ENCODE peak calls at places on chromosomes 3 and 15, in five cellular contexts. R is left ventricle myocardium inferior, A is tibial nerve, E is thoracic aorta, Z is stomach. O is an unnamed sample.

GRCh38 chr3:167816953-167817352 is 81.4 kb downstream of the SERPINI1 start:
- DNase-seq in E (no peak), A (no peak), Z (no peak), R (no peak), O (no peak)

GRCh38 chr15:40754574-40754882 is 526 bp downstream of the RMDN3 start:
- DNase-seq in R (no peak), E (no peak), A (no peak), Z (peak), O (peak)

GRCh38 chr3:15319575-15319974 is 12.8 kb downstream of the SH3BP5 start:
- DNase-seq in E (no peak), R (peak), Z (no peak), A (peak), O (peak)

GRCh38 chr3:48514431-48515227 is 10.7 kb upstream of the SHISA5 start:
- DNase-seq in Z (no peak), A (no peak), E (no peak), R (no peak), O (no peak)

GRCh38 chr15:29043731-29044485 is 158.1 kb downstream of the APBA2 start:
- DNase-seq in R (no peak), A (no peak), Z (no peak), E (no peak), O (no peak)

GRCh38 chr3:22734207-22734606 is 468.9 kb upstream of the UBE2E2 start:
- DNase-seq in A (no peak), Z (no peak), R (no peak), E (no peak), O (no peak)

GRCh38 chr3:42166662-42167300 is 75.6 kb downstream of the TRAK1 start:
- DNase-seq in E (no peak), A (no peak), R (no peak), Z (no peak), O (no peak)

GRCh38 chr3:89697321-89697916 is 590.0 kb downstream of the EPHA3 start:
- DNase-seq in Z (no peak), A (no peak), R (no peak), E (no peak), O (no peak)

GRCh38 chr15:60830479-60830878 is 351.5 kb upstream of the ICE2 start:
- DNase-seq in R (no peak), E (no peak), Z (no peak), A (no peak), O (peak)

GRCh38 chr3:188554404-188554803 is 400.4 kb downstream of the LPP start:
- DNase-seq in R (no peak), Z (no peak), E (no peak), A (no peak), O (peak)

GRCh38 chr15:94792166-94792565 is 560.8 kb downstream of the MCTP2 start:
- DNase-seq in A (no peak), Z (no peak), E (no peak), R (no peak), O (no peak)

GRCh38 chr3:32283304-32283703 is 44.8 kb downstream of the CMTM8 start:
- DNase-seq in E (no peak), Z (no peak), R (peak), A (no peak), O (no peak)

GRCh38 chr3:138944842-138945645 is 1.9 kb downstream of the FOXL2 start:
- DNase-seq in R (no peak), E (no peak), Z (no peak), A (no peak), O (peak)

GRCh38 chr3:46857485-46858341 is 5.5 kb downstream of the MYL3 start:
- DNase-seq in A (peak), E (no peak), R (peak), Z (no peak), O (no peak)

GRCh38 chr15:64651573-64652260 is 123.7 kb downstream of the RBPMS2 start:
- DNase-seq in E (no peak), A (no peak), Z (no peak), R (no peak), O (no peak)

GRCh38 chr15:80780416-80781221 is 1.4 kb downstream of the CEMIP start:
- DNase-seq in A (no peak), E (no peak), R (peak), Z (peak), O (peak)

GRCh38 chr15:50181983-50182232 is at the start of gene SLC27A2:
- DNase-seq in R (peak), E (no peak), A (no peak), Z (peak), O (no peak)

GRCh38 chr15:74318376-74319137 is 48.9 kb downstream of the CYP11A1 start:
- DNase-seq in R (peak), E (no peak), A (no peak), Z (no peak), O (peak)

GRCh38 chr3:173688216-173688842 is 290.8 kb downstream of the NLGN1 start:
- DNase-seq in E (no peak), Z (no peak), R (no peak), A (no peak), O (peak)

GRCh38 chr3:64431717-64432116 is 206.5 kb upstream of the PRICKLE2 start:
- DNase-seq in Z (no peak), E (no peak), A (no peak), R (no peak), O (no peak)

GRCh38 chr3:141179983-141180382 is 51.6 kb upstream of the PXYLP1 start:
- DNase-seq in E (no peak), R (no peak), Z (no peak), A (no peak), O (no peak)

GRCh38 chr15:38069001-38069400 is 134.6 kb downstream of the TMCO5A start:
- DNase-seq in Z (peak), E (no peak), R (no peak), A (no peak), O (peak)

GRCh38 chr3:14297784-14298236 is 104.6 kb upstream of the SLC6A6 start:
- DNase-seq in E (no peak), A (no peak), R (peak), Z (no peak), O (no peak)

GRCh38 chr15:81155375-81156218 is 21.5 kb downstream of the CFAP161 start:
- DNase-seq in E (no peak), R (no peak), Z (peak), A (no peak), O (peak)

GRCh38 chr3:57130426-57131209 is 34.5 kb downstream of the IL17RD start:
- DNase-seq in E (no peak), A (peak), R (peak), Z (no peak), O (peak)

GRCh38 chr3:185365281-185366211 is 2.6 kb downstream of the MAP3K13 start:
- DNase-seq in Z (peak), R (no peak), E (no peak), A (no peak), O (no peak)

GRCh38 chr3:115667175-115668065 is 44.1 kb downstream of the GAP43 start:
- DNase-seq in E (no peak), Z (no peak), A (no peak), R (no peak), O (no peak)

GRCh38 chr3:42693530-42693930 is 8.2 kb downstream of the KLHL40 start:
- DNase-seq in A (no peak), R (no peak), E (no peak), Z (no peak), O (no peak)

GRCh38 chr3:64900220-64900619 is 212.4 kb upstream of the ADAMTS9 start:
- DNase-seq in Z (no peak), A (no peak), E (no peak), R (peak), O (no peak)

GRCh38 chr3:123344175-123344908 is 104.5 kb downstream of the ADCY5 start:
- DNase-seq in A (no peak), Z (no peak), E (no peak), R (peak), O (peak)

GRCh38 chr3:133578548-133579191 is 5.2 kb downstream of the CDV3 start:
- DNase-seq in R (no peak), A (no peak), E (no peak), Z (no peak), O (peak)

GRCh38 chr15:35013370-35013769 is 25.3 kb upstream of the ZNF770 start:
- DNase-seq in Z (no peak), A (no peak), R (no peak), E (no peak), O (no peak)

GRCh38 chr3:83873550-83873949 is 1085.2 kb upstream of the CADM2 start:
- DNase-seq in R (no peak), A (no peak), Z (no peak), E (no peak), O (no peak)

GRCh38 chr3:66376568-66376967 is 124.3 kb downstream of the LRIG1 start:
- DNase-seq in Z (no peak), A (no peak), R (no peak), E (no peak), O (peak)

GRCh38 chr15:71252036-71252898 is 137.0 kb downstream of the THSD4 start:
- DNase-seq in R (no peak), A (no peak), Z (no peak), E (no peak), O (no peak)

GRCh38 chr3:55482496-55483195 is 4.5 kb downstream of the WNT5A start:
- DNase-seq in A (no peak), Z (no peak), R (no peak), E (no peak), O (peak)
- H3K4me3 ChIP-seq in A (peak), Z (peak), R (peak), E (peak), O (peak)

GRCh38 chr15:78064544-78064943 is 13.0 kb downstream of the TBC1D2B start:
- DNase-seq in R (no peak), E (no peak), Z (no peak), A (no peak), O (peak)

GRCh38 chr15:78060232-78060631 is 17.3 kb downstream of the TBC1D2B start:
- DNase-seq in A (no peak), E (no peak), Z (no peak), R (no peak), O (no peak)

GRCh38 chr15:78063966-78064365 is 13.5 kb downstream of the TBC1D2B start:
- DNase-seq in A (no peak), Z (no peak), R (no peak), E (no peak), O (peak)

GRCh38 chr15:78059110-78059839 is 18.2 kb downstream of the TBC1D2B start:
- DNase-seq in E (no peak), R (no peak), Z (no peak), A (no peak), O (no peak)

DNA sequence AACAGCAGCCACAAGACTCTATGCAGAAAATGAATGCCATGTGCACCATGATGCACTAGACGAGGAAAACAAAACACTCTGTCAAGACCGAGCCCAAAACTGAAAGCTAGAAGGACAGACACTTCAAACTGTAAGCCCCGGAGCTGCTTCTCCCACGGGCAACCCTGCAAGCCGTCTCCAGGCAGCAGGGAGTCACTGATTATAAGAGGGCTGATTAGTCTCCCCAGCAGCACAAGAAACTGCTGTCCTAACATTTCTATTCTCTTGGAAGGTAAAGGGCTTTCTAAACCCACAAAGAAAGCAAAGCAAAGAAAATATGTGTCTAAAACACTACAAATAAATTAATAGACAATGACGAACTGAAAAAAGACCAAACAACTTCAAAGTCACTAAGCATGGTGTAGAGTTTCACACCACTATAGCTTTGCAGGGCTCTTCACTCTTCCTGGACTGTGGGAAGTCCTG is 15.5 kb downstream of the TBC1D2B start:
- DNase-seq in R (no peak), A (no peak), Z (no peak), E (no peak), O (peak)
- H3K4me3 ChIP-seq in R (peak), A (no peak), Z (no peak), E (peak), O (peak)

GRCh38 chr3:52057806-52058099 is 1.4 kb upstream of the DUSP7 start:
- DNase-seq in Z (no peak), A (no peak), E (no peak), R (no peak), O (no peak)
- H3K4me3 ChIP-seq in Z (peak), A (peak), E (peak), R (peak), O (peak)

GRCh38 chr3:72003936-72004335 is 219.0 kb upstream of the PROK2 start:
- DNase-seq in Z (no peak), A (no peak), E (no peak), R (no peak), O (no peak)
- H3K4me3 ChIP-seq in Z (no peak), A (no peak), E (no peak), R (no peak), O (no peak)

DNA sequence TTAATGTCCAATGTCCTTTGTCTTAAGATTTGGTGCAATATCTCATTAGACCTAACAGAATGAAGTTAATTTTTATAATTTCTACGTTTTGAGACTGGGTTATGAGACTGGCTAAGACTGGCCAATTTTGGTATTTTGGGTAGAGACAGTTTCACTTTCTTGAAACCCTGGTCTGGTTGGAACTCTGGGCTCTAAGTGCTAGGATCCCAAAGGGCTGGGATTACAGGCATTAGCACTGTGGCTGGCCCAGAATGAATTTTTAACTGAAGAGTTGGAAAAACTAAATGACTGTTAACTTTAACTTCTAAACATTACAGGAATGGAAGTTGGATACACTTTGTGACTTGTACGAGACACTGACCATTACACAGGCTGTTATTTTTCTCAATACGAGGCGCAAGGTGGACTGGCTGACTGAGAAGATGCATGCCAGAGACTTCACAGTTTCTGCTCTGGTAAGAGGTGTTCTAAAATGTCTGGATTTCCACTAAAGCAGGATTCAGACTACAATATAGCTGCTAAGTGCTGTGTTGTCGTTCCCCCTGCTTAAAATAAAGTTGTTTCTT is 3.5 kb downstream of the EIF4A2 start:
- DNase-seq in Z (no peak), R (no peak), A (no peak), E (no peak), O (no peak)
- H3K4me3 ChIP-seq in Z (peak), R (peak), A (no peak), E (peak), O (peak)

DNA sequence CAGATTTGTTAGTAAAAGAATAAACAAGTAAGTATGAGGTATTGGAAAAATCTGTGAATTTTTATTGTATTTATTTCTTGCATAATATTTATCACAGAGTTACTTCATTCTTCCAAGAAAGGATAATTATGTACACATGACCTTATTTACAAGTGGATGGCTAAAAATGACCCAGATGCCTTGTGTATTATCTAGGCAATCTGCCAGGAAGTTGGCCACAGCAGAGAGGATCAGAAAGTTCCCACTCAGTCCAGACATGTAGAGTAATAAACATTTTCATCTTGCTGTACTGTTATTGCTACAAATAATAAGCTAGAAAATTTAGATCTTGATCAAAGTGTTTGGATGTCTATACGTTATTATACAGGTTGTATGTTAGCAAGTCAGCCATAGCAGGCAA is 317.1 kb downstream of the EPHA6 start:
- DNase-seq in A (no peak), Z (no peak), R (no peak), E (no peak), O (no peak)
- H3K4me3 ChIP-seq in A (no peak), Z (no peak), R (no peak), E (no peak), O (no peak)

DNA sequence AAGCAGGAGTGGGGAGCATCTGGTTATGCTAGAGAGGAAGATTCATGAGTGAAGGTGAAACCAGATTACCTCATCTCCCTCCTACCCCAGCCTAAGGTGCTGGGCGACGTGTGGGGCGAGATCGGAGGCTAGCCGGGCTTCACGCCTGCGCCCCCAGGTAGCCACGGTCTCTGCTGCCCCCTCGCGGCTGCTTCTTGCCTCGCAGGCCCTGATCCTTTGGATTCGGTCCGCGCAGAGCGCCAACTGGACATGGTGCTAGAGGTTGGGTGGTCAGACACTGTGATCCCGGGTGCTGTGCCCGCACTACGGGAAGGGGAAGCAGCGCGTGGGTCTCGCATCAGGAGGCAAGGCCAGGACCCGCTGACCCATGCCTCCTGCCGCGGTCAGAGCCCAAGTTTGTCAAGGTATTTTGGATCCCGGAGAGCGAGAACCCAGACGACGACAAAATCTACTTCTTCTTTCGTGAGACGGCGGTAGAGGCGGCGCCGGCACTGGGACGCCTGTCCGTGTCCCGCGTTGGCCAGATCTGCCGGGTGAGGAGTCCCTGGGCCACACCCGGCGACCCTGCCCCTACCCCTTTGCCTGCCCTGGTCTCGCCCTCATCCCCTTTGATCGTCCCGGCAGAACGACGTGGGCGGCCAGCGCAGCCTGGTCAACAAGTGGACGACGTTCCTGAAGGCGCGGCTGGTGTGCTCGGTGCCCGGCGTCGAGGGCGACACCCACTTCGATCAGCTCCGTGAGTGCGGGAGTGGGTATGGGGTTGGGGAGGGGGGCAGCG is 4.2 kb downstream of the SEMA3B start:
- DNase-seq in E (no peak), Z (peak), A (peak), R (peak), O (peak)
- H3K4me3 ChIP-seq in E (peak), Z (peak), A (peak), R (peak), O (peak)

DNA sequence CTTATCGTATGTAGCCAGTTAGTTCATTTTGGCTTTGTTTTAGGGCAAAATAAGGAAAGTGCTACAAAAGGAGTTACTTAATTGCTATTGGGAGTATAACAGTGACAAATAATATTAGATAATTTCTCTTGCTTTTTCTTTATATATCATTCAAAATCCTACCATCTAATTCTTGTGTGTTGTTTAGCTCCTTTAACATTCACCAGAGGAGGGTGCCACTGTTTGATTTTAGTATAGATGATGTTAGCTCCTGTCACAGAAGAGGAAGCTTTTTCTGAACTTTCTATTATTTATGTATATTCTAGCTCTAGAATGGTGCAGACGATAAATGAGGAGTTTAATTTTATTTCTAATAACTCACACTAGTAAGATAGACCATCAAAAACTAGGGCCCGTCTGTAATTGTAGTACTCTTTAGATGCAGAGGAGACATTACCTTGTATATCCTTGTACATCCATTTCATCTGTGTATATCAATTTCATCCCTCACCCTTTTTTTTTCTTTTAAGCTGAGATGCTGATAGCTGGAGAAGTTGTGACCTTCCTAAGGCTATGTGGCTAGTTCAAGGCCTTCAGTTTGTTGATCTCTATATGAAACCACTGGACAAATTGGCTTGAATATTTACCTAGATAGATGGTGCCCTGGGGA is 3.0 kb downstream of the PPM1L start:
- DNase-seq in Z (no peak), A (no peak), E (no peak), R (no peak), O (no peak)
- H3K4me3 ChIP-seq in Z (no peak), A (no peak), E (no peak), R (peak), O (no peak)

O was measured in AG10803.